ENCODE peak calls at places on chromosome 9, in ten cellular contexts. K is IMR-90, D is Peyer's patch, R is endothelial cell of umbilical vein, M is breast epithelium, X is esophagus squamous epithelium, T is stomach, B is sigmoid colon, Y is A549, C is gastrocnemius medialis. L is an unnamed sample.

GRCh38 chr9:85420750-85421149 is 321.0 kb downstream of the AGTPBP1 start:
- DNase-seq in K (no peak), D (no peak), R (no peak), M (no peak), X (no peak), T (no peak), B (no peak), Y (no peak), C (no peak), L (no peak)

GRCh38 chr9:86783884-86784283 is 163.4 kb downstream of the GAS1 start:
- DNase-seq in K (peak; percentile 90), D (no peak), R (no peak), M (no peak), X (no peak), T (no peak), B (no peak), Y (no peak), C (no peak), L (no peak)

GRCh38 chr9:133703571-133704399 is 34.4 kb downstream of the SARDH start:
- DNase-seq in K (no peak), D (peak; percentile 26), R (no peak), M (no peak), X (no peak), T (no peak), B (peak; percentile 56), Y (no peak), C (no peak), L (no peak)

GRCh38 chr9:92661127-92661526 is 8.8 kb downstream of the IPPK start:
- DNase-seq in K (no peak), D (no peak), R (no peak), M (peak; percentile 9), X (no peak), T (no peak), B (no peak), Y (no peak), C (no peak), L (no peak)

GRCh38 chr9:33106827-33107621 is 30.6 kb upstream of the SMU1 start:
- DNase-seq in K (peak; percentile 89), D (no peak), R (peak; percentile 85), M (peak; percentile 64), X (no peak), T (peak; percentile 45), B (peak; percentile 76), Y (no peak), C (no peak), L (no peak)

GRCh38 chr9:76619645-76620044 is 144.6 kb upstream of the PCA3 start:
- DNase-seq in K (no peak), D (no peak), R (no peak), M (no peak), X (no peak), T (no peak), B (no peak), Y (no peak), C (no peak), L (no peak)

GRCh38 chr9:131593255-131593820 is 48.0 kb downstream of the PRRT1B start:
- DNase-seq in K (peak; percentile 15), D (no peak), R (no peak), M (no peak), X (no peak), T (no peak), B (no peak), Y (no peak), C (no peak), L (no peak)

GRCh38 chr9:96122756-96123155 is 179.2 kb downstream of the HSD17B3 start:
- DNase-seq in K (peak; percentile 58), D (no peak), R (no peak), M (no peak), X (no peak), T (no peak), B (no peak), Y (no peak), C (no peak), L (no peak)

GRCh38 chr9:113545068-113545467 is 81.5 kb downstream of the RGS3 start:
- DNase-seq in K (no peak), D (no peak), R (peak; percentile 23), M (no peak), X (no peak), T (no peak), B (peak; percentile 37), Y (no peak), C (no peak), L (no peak)

GRCh38 chr9:113547501-113547900 is 84.0 kb downstream of the RGS3 start:
- DNase-seq in K (no peak), D (no peak), R (no peak), M (no peak), X (no peak), T (no peak), B (no peak), Y (no peak), C (no peak), L (no peak)

GRCh38 chr9:113544001-113544340 is 80.4 kb downstream of the RGS3 start:
- DNase-seq in K (no peak), D (no peak), R (no peak), M (no peak), X (no peak), T (no peak), B (no peak), Y (no peak), C (no peak), L (no peak)

GRCh38 chr9:113546566-113546965 is 83.0 kb downstream of the RGS3 start:
- DNase-seq in K (no peak), D (no peak), R (peak; percentile 36), M (no peak), X (no peak), T (no peak), B (peak; percentile 50), Y (no peak), C (no peak), L (no peak)

GRCh38 chr9:113548221-113549041 is 84.9 kb downstream of the RGS3 start:
- DNase-seq in K (no peak), D (no peak), R (peak; percentile 60), M (no peak), X (no peak), T (peak; percentile 62), B (peak; percentile 77), Y (no peak), C (peak; percentile 56), L (no peak)
- TF ChIP-seq POLR2A in K (no peak), D (no peak), R (no peak), M (no peak), X (no peak), T (no peak), B (no peak), Y (no peak), C (no peak), L (no peak)

GRCh38 chr9:35882265-35882848 is 12.2 kb upstream of the OR13J1 start:
- DNase-seq in K (peak; percentile 71), D (peak; percentile 82), R (peak; percentile 75), M (peak; percentile 81), X (no peak), T (peak; percentile 90), B (peak; percentile 92), Y (peak; percentile 76), C (peak; percentile 57), L (peak; percentile 76)

GRCh38 chr9:35882996-35883395 is 12.8 kb upstream of the OR13J1 start:
- DNase-seq in K (peak; percentile 21), D (no peak), R (no peak), M (no peak), X (no peak), T (no peak), B (no peak), Y (no peak), C (no peak), L (no peak)
- TF ChIP-seq CTCF in K (no peak), D (no peak), R (no peak), M (no peak), X (no peak), T (no peak), B (no peak), Y (no peak), C (no peak), L (no peak)

DNA sequence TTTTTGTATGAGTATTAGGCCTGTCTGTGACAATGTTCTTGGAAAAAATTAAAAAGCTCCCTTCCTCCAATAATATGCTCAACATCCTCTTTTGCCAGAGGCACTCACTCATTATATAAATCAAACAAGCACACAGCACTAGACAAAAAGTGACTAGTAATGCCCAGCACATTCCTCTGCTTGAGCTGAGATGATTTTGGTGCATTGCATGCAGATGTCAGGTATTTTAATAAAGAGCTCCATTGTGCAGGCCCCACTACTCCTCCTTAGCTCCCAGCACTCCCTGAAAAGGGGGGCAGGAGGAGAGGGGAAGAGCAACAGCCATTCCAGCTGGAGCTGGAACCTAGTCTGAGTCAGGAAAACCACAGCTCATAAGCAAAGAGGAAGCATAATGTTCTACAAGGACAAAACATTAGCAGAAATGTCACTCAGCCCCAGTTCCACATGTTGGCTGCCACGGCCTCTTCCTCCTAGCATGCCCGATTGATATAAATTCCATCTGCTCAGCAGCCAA is 348.5 kb downstream of the BNC2 start:
- DNase-seq in K (peak; percentile 94), D (no peak), R (peak; percentile 71), M (no peak), X (no peak), T (no peak), B (peak; percentile 73), Y (no peak), C (no peak), L (no peak)
- H3K27ac ChIP-seq in K (peak overlapping the region; percentile 90), D (peak overlapping the region; percentile 12), R (peak overlapping the region; percentile 46), M (peak overlapping the region; percentile 76), X (peak overlapping the region; percentile 78), T (peak overlapping the region; percentile 77), B (peak overlapping the region; percentile 80), Y (no peak overlapping the region), C (peak overlapping the region; percentile 3), L (peak overlapping the region; percentile 76)

DNA sequence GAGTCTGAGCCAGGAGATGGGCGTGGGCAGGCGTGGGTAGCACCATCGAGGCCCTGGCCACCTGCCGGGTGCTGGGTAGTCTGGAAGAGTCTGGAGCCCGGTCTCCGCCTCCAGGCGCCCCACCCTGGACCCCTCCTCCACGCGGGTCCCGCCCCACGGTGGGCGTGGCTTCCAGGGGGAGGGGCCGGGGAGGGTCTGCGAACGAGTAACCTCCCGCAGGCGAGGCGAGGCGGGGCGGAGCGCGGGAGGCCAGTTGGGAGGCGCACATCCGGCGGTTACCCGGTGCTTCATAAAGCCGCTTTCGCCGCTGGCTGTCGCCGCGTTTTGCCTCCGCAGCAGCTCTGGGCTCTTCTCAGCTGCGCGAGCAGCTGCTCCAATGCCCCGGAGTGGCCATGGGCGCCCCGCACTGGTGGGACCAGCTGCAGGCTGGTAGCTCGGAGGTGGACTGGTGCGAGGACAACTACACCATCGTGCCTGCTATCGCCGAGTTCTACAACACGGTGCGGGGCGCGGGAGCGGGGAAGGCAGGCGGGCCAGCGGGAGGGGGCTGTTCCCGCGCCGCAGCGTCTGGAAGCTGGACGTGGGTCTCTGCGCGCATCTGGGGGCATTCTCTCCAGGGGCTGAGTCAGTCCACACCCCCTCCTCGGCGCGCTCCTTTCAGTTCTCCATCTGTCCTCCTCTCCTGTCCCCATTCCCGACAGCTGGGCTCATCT is at the start of gene ACER2:
- DNase-seq in K (peak; percentile 84), D (peak; percentile 96), R (peak; percentile 95), M (peak; percentile 95), X (peak; percentile 73), T (peak; percentile 98), B (peak; percentile 96), Y (peak; percentile 90), C (peak; percentile 87), L (peak; percentile 95)
- TF ChIP-seq POLR2A in K (peak; percentile 75), D (peak; percentile 76), R (peak; percentile 95), M (peak; percentile 63), X (peak; percentile 73), T (no peak), B (peak; percentile 86), Y (peak; percentile 87), C (peak; percentile 93), L (peak; percentile 94)

DNA sequence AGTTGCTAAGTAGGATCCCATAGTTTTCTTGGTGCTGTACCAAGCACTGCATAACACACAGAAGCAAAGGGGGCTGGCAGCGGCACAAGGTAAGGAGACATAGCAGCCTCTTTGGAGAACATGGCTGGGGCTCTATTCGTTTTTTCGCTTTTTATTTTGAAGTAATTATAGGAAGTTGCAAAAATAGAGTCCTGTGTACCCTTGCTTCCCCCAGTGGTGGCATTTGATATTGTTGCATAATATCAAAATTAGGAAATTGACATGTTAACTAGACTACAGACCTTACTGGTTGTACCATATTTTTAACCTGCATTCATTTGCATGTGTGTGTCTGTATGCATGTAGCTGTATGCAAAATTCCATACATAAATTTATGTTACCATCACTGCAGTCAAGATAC is 6.6 kb upstream of the UBQLN1 start:
- DNase-seq in K (no peak), D (no peak), R (peak; percentile 38), M (no peak), X (no peak), T (no peak), B (no peak), Y (no peak), C (no peak), L (no peak)
- TF ChIP-seq CTCF in K (peak; percentile 35), D (peak; percentile 15), R (peak; percentile 14), M (no peak), X (peak; percentile 24), T (no peak), B (peak; percentile 16), Y (no peak), C (peak; percentile 33), L (no peak)

L was measured in tibial nerve.